ENCODE peak calls at places on chromosomes 4 and X, in five cellular contexts. One of them, this sample, is unnamed.
A peak's percentile ranks its signal among the peaks of the same experiment; 100 is the strongest.

GRCh38 chr4:54525602-54526001 is 132.2 kb upstream of the KIT start:
- DNase-seq in AG10803: peak; percentile 95
- DNase-seq in progenitor cell of endocrine pancreas: no peak
- DNase-seq in RWPE2: no peak
- DNase-seq in breast epithelium: no peak
- DNase-seq in this sample: no peak

GRCh38 chr4:61204353-61204752 is 4.2 kb downstream of the ADGRL3 start:
- DNase-seq in progenitor cell of endocrine pancreas: no peak
- DNase-seq in breast epithelium: no peak
- DNase-seq in RWPE2: no peak
- DNase-seq in AG10803: no peak
- DNase-seq in this sample: no peak

GRCh38 chr4:134624365-134624764 is 422.8 kb upstream of the PABPC4L start:
- DNase-seq in breast epithelium: no peak
- DNase-seq in AG10803: no peak
- DNase-seq in progenitor cell of endocrine pancreas: no peak
- DNase-seq in RWPE2: no peak
- DNase-seq in this sample: no peak

GRCh38 chr4:88697588-88698329 is at the start of gene NAP1L5:
- DNase-seq in AG10803: peak; percentile 67
- DNase-seq in progenitor cell of endocrine pancreas: peak; percentile 17
- DNase-seq in RWPE2: no peak
- DNase-seq in breast epithelium: no peak
- DNase-seq in this sample: no peak

GRCh38 chr4:38753021-38753806 is 29.6 kb downstream of the TLR10 start:
- DNase-seq in AG10803: peak; percentile 100
- DNase-seq in RWPE2: peak; percentile 80
- DNase-seq in breast epithelium: peak; percentile 76
- DNase-seq in progenitor cell of endocrine pancreas: peak; percentile 49
- DNase-seq in this sample: no peak

GRCh38 chr4:37890501-37891220 is at the start of gene TBC1D1:
- DNase-seq in breast epithelium: no peak
- DNase-seq in RWPE2: no peak
- DNase-seq in AG10803: no peak
- DNase-seq in progenitor cell of endocrine pancreas: peak; percentile 19
- DNase-seq in this sample: no peak

GRCh38 chr4:153530284-153530995 is 64.3 kb downstream of the TMEM131L start:
- DNase-seq in breast epithelium: no peak
- DNase-seq in progenitor cell of endocrine pancreas: no peak
- DNase-seq in AG10803: no peak
- DNase-seq in RWPE2: no peak
- DNase-seq in this sample: no peak

GRCh38 chrX:10617964-10618342 is 2.4 kb downstream of the MID1 start:
- DNase-seq in AG10803: peak; percentile 26
- DNase-seq in RWPE2: no peak
- DNase-seq in breast epithelium: no peak
- DNase-seq in progenitor cell of endocrine pancreas: no peak
- DNase-seq in this sample: no peak

GRCh38 chr4:38967260-38968095 is 64.7 kb downstream of the TMEM156 start:
- DNase-seq in breast epithelium: no peak
- DNase-seq in AG10803: peak; percentile 99
- DNase-seq in progenitor cell of endocrine pancreas: no peak
- DNase-seq in RWPE2: no peak
- DNase-seq in this sample: no peak

GRCh38 chrX:72088761-72089160 is 43.0 kb downstream of the RTL5 start:
- DNase-seq in AG10803: no peak
- DNase-seq in breast epithelium: no peak
- DNase-seq in progenitor cell of endocrine pancreas: no peak
- DNase-seq in RWPE2: no peak
- DNase-seq in this sample: no peak

GRCh38 chr4:76090241-76090691 is 15.8 kb downstream of the ART3 start:
- DNase-seq in progenitor cell of endocrine pancreas: no peak
- DNase-seq in AG10803: peak; percentile 72
- DNase-seq in RWPE2: no peak
- DNase-seq in breast epithelium: no peak
- DNase-seq in this sample: no peak

GRCh38 chr4:128379860-128380259 is 92.2 kb upstream of the PGRMC2 start:
- DNase-seq in progenitor cell of endocrine pancreas: no peak
- DNase-seq in RWPE2: no peak
- DNase-seq in breast epithelium: no peak
- DNase-seq in AG10803: peak; percentile 53
- DNase-seq in this sample: no peak

GRCh38 chr4:174120446-174121142 is 162.9 kb downstream of the FBXO8 start:
- DNase-seq in RWPE2: no peak
- DNase-seq in breast epithelium: no peak
- DNase-seq in AG10803: peak; percentile 88
- DNase-seq in progenitor cell of endocrine pancreas: peak; percentile 34
- DNase-seq in this sample: no peak

GRCh38 chr4:16496501-16496900 is 270.2 kb upstream of the TAPT1 start:
- DNase-seq in progenitor cell of endocrine pancreas: no peak
- DNase-seq in AG10803: peak; percentile 75
- DNase-seq in RWPE2: no peak
- DNase-seq in breast epithelium: no peak
- DNase-seq in this sample: no peak

GRCh38 chr4:304987-305680 is at the start of gene ZNF732:
- DNase-seq in RWPE2: peak; percentile 71
- DNase-seq in AG10803: peak; percentile 15
- DNase-seq in progenitor cell of endocrine pancreas: peak; percentile 39
- DNase-seq in breast epithelium: peak; percentile 69
- DNase-seq in this sample: peak; percentile 70

GRCh38 chr4:65999518-65999871 is 329.2 kb upstream of the EPHA5 start:
- DNase-seq in breast epithelium: no peak
- DNase-seq in AG10803: no peak
- DNase-seq in progenitor cell of endocrine pancreas: no peak
- DNase-seq in RWPE2: no peak
- DNase-seq in this sample: no peak

DNA sequence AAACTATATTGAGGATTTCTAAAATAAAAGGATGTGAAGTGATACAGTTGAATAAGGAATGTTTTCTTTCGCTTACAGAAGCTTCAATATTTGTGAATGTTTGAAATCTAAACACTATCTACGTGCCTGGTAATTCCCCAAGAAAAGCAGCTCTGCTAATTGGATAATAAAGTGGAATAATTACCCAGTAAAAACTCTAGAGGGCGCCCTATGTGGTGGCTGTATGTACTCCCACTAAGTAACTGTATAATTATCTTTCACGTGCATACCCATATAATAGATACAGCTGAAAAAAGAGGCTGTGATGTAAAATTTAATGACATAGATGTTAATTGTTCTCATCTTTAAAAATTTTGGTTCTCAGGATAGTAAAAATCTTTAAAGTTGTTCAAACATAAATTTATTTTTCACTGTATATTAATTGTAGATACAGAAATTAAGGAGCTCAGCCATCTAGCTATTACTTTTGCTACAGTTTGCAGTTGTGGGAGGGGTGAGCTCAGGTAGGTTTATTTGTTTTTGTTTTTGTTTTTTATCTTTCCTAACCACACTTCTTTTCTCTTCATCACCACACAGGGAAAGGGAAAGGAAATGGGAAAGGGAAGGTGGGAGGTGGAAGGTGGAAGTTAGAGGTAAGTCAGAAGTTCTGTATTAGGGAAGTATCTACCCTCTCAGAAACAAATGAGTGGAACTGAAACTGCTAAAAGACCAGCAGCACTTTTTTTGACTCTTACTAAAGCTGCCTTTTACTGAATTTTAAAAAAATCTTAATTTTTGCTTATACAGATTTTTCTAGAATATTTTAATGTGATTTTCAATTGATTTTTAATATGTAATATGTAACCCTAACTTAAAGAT is 151.7 kb upstream of the RPS6KA6 start:
- DNase-seq in AG10803: peak; percentile 22
- DNase-seq in breast epithelium: no peak
- DNase-seq in progenitor cell of endocrine pancreas: no peak
- DNase-seq in RWPE2: no peak
- DNase-seq in this sample: no peak
- TF ChIP-seq CTCF in AG10803: peak; percentile 48
- TF ChIP-seq CTCF in breast epithelium: peak; percentile 18
- TF ChIP-seq CTCF in progenitor cell of endocrine pancreas: peak; percentile 53
- TF ChIP-seq CTCF in RWPE2: peak; percentile 61
- TF ChIP-seq CTCF in this sample: peak; percentile 30

DNA sequence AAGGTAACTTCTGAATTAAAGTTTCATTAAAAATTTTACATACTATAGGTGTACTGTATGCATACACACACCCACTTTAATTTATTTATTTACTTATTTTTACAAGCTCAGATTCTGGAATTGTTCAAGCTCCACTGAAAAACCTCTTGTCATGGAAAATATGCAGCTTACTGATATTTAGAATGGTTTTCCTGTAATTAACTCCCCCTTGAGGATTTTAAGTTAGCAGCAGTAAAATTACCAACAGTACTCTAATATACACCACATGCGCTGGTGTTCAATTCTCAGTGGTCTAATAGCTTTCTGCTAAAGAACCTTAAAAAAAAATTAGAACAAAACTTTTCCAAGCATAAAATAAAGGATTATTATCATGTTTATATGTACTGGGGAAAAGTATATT is 12.0 kb downstream of the MAB21L2 start:
- DNase-seq in breast epithelium: no peak
- DNase-seq in AG10803: peak; percentile 35
- DNase-seq in RWPE2: no peak
- DNase-seq in progenitor cell of endocrine pancreas: no peak
- DNase-seq in this sample: no peak
- TF ChIP-seq CTCF in breast epithelium: no peak
- TF ChIP-seq CTCF in AG10803: peak; percentile 56
- TF ChIP-seq CTCF in RWPE2: peak; percentile 29
- TF ChIP-seq CTCF in progenitor cell of endocrine pancreas: no peak
- TF ChIP-seq CTCF in this sample: peak; percentile 19

GRCh38 chrX:137432609-137433008 is 133.3 kb upstream of the ZIC3 start:
- DNase-seq in AG10803: no peak
- DNase-seq in breast epithelium: no peak
- DNase-seq in RWPE2: no peak
- DNase-seq in progenitor cell of endocrine pancreas: no peak
- DNase-seq in this sample: no peak
- TF ChIP-seq CTCF in AG10803: no peak
- TF ChIP-seq CTCF in breast epithelium: no peak
- TF ChIP-seq CTCF in RWPE2: no peak
- TF ChIP-seq CTCF in progenitor cell of endocrine pancreas: peak; percentile 52
- TF ChIP-seq CTCF in this sample: peak; percentile 34

GRCh38 chrX:153755136-153755535 is 8.9 kb upstream of the PLXNB3 start:
- DNase-seq in progenitor cell of endocrine pancreas: no peak
- DNase-seq in breast epithelium: no peak
- DNase-seq in RWPE2: no peak
- DNase-seq in AG10803: no peak
- DNase-seq in this sample: no peak
- TF ChIP-seq CTCF in progenitor cell of endocrine pancreas: no peak
- TF ChIP-seq CTCF in breast epithelium: no peak
- TF ChIP-seq CTCF in RWPE2: no peak
- TF ChIP-seq CTCF in AG10803: no peak
- TF ChIP-seq CTCF in this sample: no peak

DNA sequence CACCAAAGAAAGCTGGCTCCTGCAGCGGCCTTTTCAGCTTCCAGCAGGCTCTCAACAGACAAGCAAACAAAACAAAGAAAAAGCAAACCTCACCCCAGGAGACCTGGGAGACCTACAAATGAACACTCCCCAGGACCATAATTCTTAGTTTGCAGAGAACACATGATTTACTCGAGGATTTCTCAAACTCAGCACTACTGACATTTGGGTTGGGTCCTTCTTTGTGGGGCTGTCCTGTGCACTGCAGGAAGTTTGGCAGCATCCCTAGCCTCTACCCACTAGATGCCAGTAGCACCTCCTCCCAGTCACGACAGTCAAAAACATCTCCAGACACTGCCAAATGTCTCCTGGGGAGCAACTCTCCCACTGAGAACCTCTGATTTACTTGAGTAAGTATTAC is 21.9 kb downstream of the APOO start:
- DNase-seq in progenitor cell of endocrine pancreas: no peak
- DNase-seq in AG10803: peak; percentile 11
- DNase-seq in RWPE2: no peak
- DNase-seq in breast epithelium: no peak
- DNase-seq in this sample: no peak
- TF ChIP-seq CTCF in progenitor cell of endocrine pancreas: no peak
- TF ChIP-seq CTCF in AG10803: no peak
- TF ChIP-seq CTCF in RWPE2: no peak
- TF ChIP-seq CTCF in breast epithelium: no peak
- TF ChIP-seq CTCF in this sample: no peak

DNA sequence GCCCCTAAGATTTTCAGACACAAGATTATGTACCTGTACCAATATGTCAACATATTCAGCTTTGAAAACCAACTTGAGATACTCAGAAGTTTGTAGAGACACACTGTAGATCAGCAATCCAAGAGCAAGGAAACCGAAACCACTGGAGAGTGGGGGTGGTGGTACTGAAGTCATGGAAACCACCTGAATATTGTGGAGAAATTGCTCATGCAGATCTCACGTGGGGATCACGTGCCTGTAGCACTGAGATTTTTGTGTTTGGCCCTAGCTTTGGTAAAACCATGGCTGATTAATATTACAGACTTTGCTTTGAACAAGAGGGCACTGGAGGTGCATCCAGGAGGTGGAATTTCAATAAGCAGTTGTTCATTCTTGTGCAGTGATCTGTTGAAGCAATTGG is 47.2 kb downstream of the GBA3 start:
- DNase-seq in AG10803: no peak
- DNase-seq in breast epithelium: no peak
- DNase-seq in progenitor cell of endocrine pancreas: no peak
- DNase-seq in RWPE2: no peak
- DNase-seq in this sample: no peak
- TF ChIP-seq CTCF in AG10803: no peak
- TF ChIP-seq CTCF in breast epithelium: no peak
- TF ChIP-seq CTCF in progenitor cell of endocrine pancreas: no peak
- TF ChIP-seq CTCF in RWPE2: no peak
- TF ChIP-seq CTCF in this sample: no peak

GRCh38 chrX:55489315-55490009 is at the start of gene USP51:
- DNase-seq in breast epithelium: no peak
- DNase-seq in progenitor cell of endocrine pancreas: no peak
- DNase-seq in RWPE2: no peak
- DNase-seq in AG10803: peak; percentile 10
- DNase-seq in this sample: no peak
- TF ChIP-seq CTCF in breast epithelium: no peak
- TF ChIP-seq CTCF in progenitor cell of endocrine pancreas: no peak
- TF ChIP-seq CTCF in RWPE2: peak; percentile 10
- TF ChIP-seq CTCF in AG10803: no peak
- TF ChIP-seq CTCF in this sample: no peak

GRCh38 chr4:139556071-139556734 is at the start of gene SETD7:
- DNase-seq in AG10803: peak; percentile 83
- DNase-seq in progenitor cell of endocrine pancreas: no peak
- DNase-seq in breast epithelium: peak; percentile 79
- DNase-seq in RWPE2: peak; percentile 66
- DNase-seq in this sample: no peak
- TF ChIP-seq CTCF in AG10803: no peak
- TF ChIP-seq CTCF in progenitor cell of endocrine pancreas: no peak
- TF ChIP-seq CTCF in breast epithelium: peak; percentile 7
- TF ChIP-seq CTCF in RWPE2: no peak
- TF ChIP-seq CTCF in this sample: no peak

GRCh38 chr4:125187621-125188176 is 127.1 kb upstream of the FAT4 start:
- DNase-seq in AG10803: peak; percentile 77
- DNase-seq in breast epithelium: no peak
- DNase-seq in progenitor cell of endocrine pancreas: no peak
- DNase-seq in RWPE2: no peak
- DNase-seq in this sample: no peak
- TF ChIP-seq CTCF in AG10803: no peak
- TF ChIP-seq CTCF in breast epithelium: no peak
- TF ChIP-seq CTCF in progenitor cell of endocrine pancreas: no peak
- TF ChIP-seq CTCF in RWPE2: no peak
- TF ChIP-seq CTCF in this sample: no peak

This sample was measured in D721Med.